ENCODE peak calls at places on chromosomes 13 and 19, in five cellular contexts. One of them, this sample, is unnamed.

GRCh38 chr13:59034198-59034597 is 1129.5 kb downstream of the DIAPH3 start:
- DNase-seq in fibroblast of lung: no peak
- DNase-seq in naive thymus-derived CD4-positive, alpha-beta T cell: no peak
- DNase-seq in thyroid gland: no peak
- DNase-seq in heart left ventricle: no peak
- DNase-seq in this sample: no peak

GRCh38 chr13:44451109-44451508 is 77.5 kb downstream of the SERP2 start:
- DNase-seq in fibroblast of lung: peak
- DNase-seq in naive thymus-derived CD4-positive, alpha-beta T cell: no peak
- DNase-seq in thyroid gland: no peak
- DNase-seq in heart left ventricle: no peak
- DNase-seq in this sample: no peak

GRCh38 chr19:51742736-51743288 is 8.9 kb downstream of the FPR1 start:
- DNase-seq in fibroblast of lung: no peak
- DNase-seq in naive thymus-derived CD4-positive, alpha-beta T cell: no peak
- DNase-seq in thyroid gland: no peak
- DNase-seq in heart left ventricle: no peak
- DNase-seq in this sample: no peak

GRCh38 chr19:30783212-30783611 is 411.0 kb downstream of the ZNF536 start:
- DNase-seq in fibroblast of lung: no peak
- DNase-seq in naive thymus-derived CD4-positive, alpha-beta T cell: no peak
- DNase-seq in thyroid gland: no peak
- DNase-seq in heart left ventricle: no peak
- DNase-seq in this sample: no peak

GRCh38 chr13:94656766-94657165 is 55.1 kb downstream of the GPR180 start:
- DNase-seq in fibroblast of lung: peak
- DNase-seq in naive thymus-derived CD4-positive, alpha-beta T cell: no peak
- DNase-seq in thyroid gland: no peak
- DNase-seq in heart left ventricle: no peak
- DNase-seq in this sample: no peak

GRCh38 chr13:37395544-37395943 is 203.0 kb downstream of the POSTN start:
- DNase-seq in fibroblast of lung: no peak
- DNase-seq in naive thymus-derived CD4-positive, alpha-beta T cell: no peak
- DNase-seq in thyroid gland: no peak
- DNase-seq in heart left ventricle: no peak
- DNase-seq in this sample: no peak

GRCh38 chr19:20422616-20423205 is 142.9 kb downstream of the ZNF737 start:
- DNase-seq in fibroblast of lung: no peak
- DNase-seq in naive thymus-derived CD4-positive, alpha-beta T cell: no peak
- DNase-seq in thyroid gland: peak
- DNase-seq in heart left ventricle: peak
- DNase-seq in this sample: no peak

GRCh38 chr13:79525458-79525857 is 44.5 kb downstream of the NDFIP2 start:
- DNase-seq in fibroblast of lung: no peak
- DNase-seq in naive thymus-derived CD4-positive, alpha-beta T cell: no peak
- DNase-seq in thyroid gland: no peak
- DNase-seq in heart left ventricle: no peak
- DNase-seq in this sample: no peak

GRCh38 chr13:44078806-44079378 is 199.2 kb downstream of the LACC1 start:
- DNase-seq in fibroblast of lung: no peak
- DNase-seq in naive thymus-derived CD4-positive, alpha-beta T cell: no peak
- DNase-seq in thyroid gland: no peak
- DNase-seq in heart left ventricle: no peak
- DNase-seq in this sample: no peak

GRCh38 chr13:113851480-113851803 is 12.4 kb downstream of the GAS6 start:
- DNase-seq in fibroblast of lung: no peak
- DNase-seq in naive thymus-derived CD4-positive, alpha-beta T cell: no peak
- DNase-seq in thyroid gland: no peak
- DNase-seq in heart left ventricle: no peak
- DNase-seq in this sample: no peak

GRCh38 chr19:13255719-13256059 is 105.5 kb downstream of the IER2 start:
- DNase-seq in fibroblast of lung: no peak
- DNase-seq in naive thymus-derived CD4-positive, alpha-beta T cell: no peak
- DNase-seq in thyroid gland: no peak
- DNase-seq in heart left ventricle: no peak
- DNase-seq in this sample: no peak

GRCh38 chr19:13255041-13255718 is 105.0 kb downstream of the IER2 start:
- DNase-seq in fibroblast of lung: no peak
- DNase-seq in naive thymus-derived CD4-positive, alpha-beta T cell: no peak
- DNase-seq in thyroid gland: no peak
- DNase-seq in heart left ventricle: no peak
- DNase-seq in this sample: no peak

GRCh38 chr19:13252569-13253335 is 102.5 kb downstream of the IER2 start:
- DNase-seq in fibroblast of lung: no peak
- DNase-seq in naive thymus-derived CD4-positive, alpha-beta T cell: no peak
- DNase-seq in thyroid gland: no peak
- DNase-seq in heart left ventricle: no peak
- DNase-seq in this sample: no peak

GRCh38 chr19:13260883-13261653 is 110.9 kb downstream of the IER2 start:
- DNase-seq in fibroblast of lung: peak
- DNase-seq in naive thymus-derived CD4-positive, alpha-beta T cell: no peak
- DNase-seq in thyroid gland: no peak
- DNase-seq in heart left ventricle: no peak
- DNase-seq in this sample: no peak

DNA sequence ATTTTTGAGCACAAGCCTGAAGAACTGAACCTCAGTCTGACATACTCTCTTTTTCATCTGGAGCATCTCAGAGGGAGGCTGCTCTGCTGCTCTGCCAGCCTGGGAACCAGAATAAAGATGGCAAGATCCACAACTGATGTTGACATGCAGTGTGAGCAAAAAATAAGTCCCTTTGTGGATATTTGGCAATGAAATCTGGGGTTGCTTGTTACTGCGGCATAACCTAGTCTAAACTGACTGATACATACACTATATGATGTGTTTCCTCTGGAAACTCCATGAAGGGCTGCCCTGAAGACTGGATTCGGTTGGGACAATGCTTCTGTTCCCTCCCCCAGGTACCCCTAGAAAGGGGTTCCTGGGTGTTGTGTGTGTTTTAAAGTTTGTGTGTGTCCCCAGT is 106.7 kb downstream of the IER2 start:
- DNase-seq in fibroblast of lung: no peak
- DNase-seq in naive thymus-derived CD4-positive, alpha-beta T cell: no peak
- DNase-seq in thyroid gland: no peak
- DNase-seq in heart left ventricle: no peak
- DNase-seq in this sample: no peak
- H3K27ac ChIP-seq in fibroblast of lung: no peak
- H3K27ac ChIP-seq in naive thymus-derived CD4-positive, alpha-beta T cell: no peak
- H3K27ac ChIP-seq in thyroid gland: no peak
- H3K27ac ChIP-seq in heart left ventricle: no peak
- H3K27ac ChIP-seq in this sample: no peak

GRCh38 chr19:48332351-48332661 is 7.0 kb downstream of the EMP3 start:
- DNase-seq in fibroblast of lung: no peak
- DNase-seq in naive thymus-derived CD4-positive, alpha-beta T cell: no peak
- DNase-seq in thyroid gland: no peak
- DNase-seq in heart left ventricle: no peak
- DNase-seq in this sample: no peak
- H3K27ac ChIP-seq in fibroblast of lung: no peak
- H3K27ac ChIP-seq in naive thymus-derived CD4-positive, alpha-beta T cell: peak
- H3K27ac ChIP-seq in thyroid gland: peak
- H3K27ac ChIP-seq in heart left ventricle: peak
- H3K27ac ChIP-seq in this sample: peak

GRCh38 chr13:75550159-75550567 is 572 bp downstream of the UCHL3 start:
- DNase-seq in fibroblast of lung: peak
- DNase-seq in naive thymus-derived CD4-positive, alpha-beta T cell: no peak
- DNase-seq in thyroid gland: peak
- DNase-seq in heart left ventricle: no peak
- DNase-seq in this sample: no peak

GRCh38 chr13:75554981-75555380 is 5.4 kb downstream of the UCHL3 start:
- DNase-seq in fibroblast of lung: no peak
- DNase-seq in naive thymus-derived CD4-positive, alpha-beta T cell: no peak
- DNase-seq in thyroid gland: no peak
- DNase-seq in heart left ventricle: no peak
- DNase-seq in this sample: no peak

GRCh38 chr13:75544681-75545333 is 4.8 kb upstream of the UCHL3 start:
- DNase-seq in fibroblast of lung: peak
- DNase-seq in naive thymus-derived CD4-positive, alpha-beta T cell: no peak
- DNase-seq in thyroid gland: peak
- DNase-seq in heart left ventricle: no peak
- DNase-seq in this sample: no peak

GRCh38 chr13:75547917-75548316 is 1.7 kb upstream of the UCHL3 start:
- DNase-seq in fibroblast of lung: no peak
- DNase-seq in naive thymus-derived CD4-positive, alpha-beta T cell: no peak
- DNase-seq in thyroid gland: no peak
- DNase-seq in heart left ventricle: no peak
- DNase-seq in this sample: no peak

GRCh38 chr13:75549262-75550158 is at the start of gene UCHL3:
- DNase-seq in fibroblast of lung: peak
- DNase-seq in naive thymus-derived CD4-positive, alpha-beta T cell: peak
- DNase-seq in thyroid gland: peak
- DNase-seq in heart left ventricle: peak
- DNase-seq in this sample: peak
- H3K27ac ChIP-seq in fibroblast of lung: peak
- H3K27ac ChIP-seq in naive thymus-derived CD4-positive, alpha-beta T cell: peak
- H3K27ac ChIP-seq in thyroid gland: peak
- H3K27ac ChIP-seq in heart left ventricle: peak
- H3K27ac ChIP-seq in this sample: peak

DNA sequence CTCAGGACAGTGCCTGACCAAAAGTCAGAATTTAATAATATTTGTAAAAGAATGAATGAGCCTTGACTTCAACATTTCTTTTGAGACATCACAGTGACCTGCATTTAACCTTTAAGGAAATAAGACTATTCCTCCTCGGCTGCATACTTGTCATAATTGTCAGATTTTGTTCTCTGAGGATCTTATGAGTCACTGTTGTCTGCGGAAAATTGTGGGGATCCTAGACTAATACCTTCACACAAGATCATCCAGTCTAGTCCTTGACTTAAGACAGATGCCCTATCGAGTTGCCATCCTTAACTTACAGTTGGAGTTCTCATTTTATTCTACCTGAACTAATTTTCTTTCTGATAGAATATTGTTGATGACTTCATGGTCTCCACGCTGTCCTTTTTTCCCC is 198.4 kb downstream of the DLEU7 start:
- DNase-seq in fibroblast of lung: no peak
- DNase-seq in naive thymus-derived CD4-positive, alpha-beta T cell: no peak
- DNase-seq in thyroid gland: no peak
- DNase-seq in heart left ventricle: no peak
- DNase-seq in this sample: no peak
- H3K27ac ChIP-seq in fibroblast of lung: no peak
- H3K27ac ChIP-seq in naive thymus-derived CD4-positive, alpha-beta T cell: no peak
- H3K27ac ChIP-seq in thyroid gland: no peak
- H3K27ac ChIP-seq in heart left ventricle: no peak
- H3K27ac ChIP-seq in this sample: no peak

DNA sequence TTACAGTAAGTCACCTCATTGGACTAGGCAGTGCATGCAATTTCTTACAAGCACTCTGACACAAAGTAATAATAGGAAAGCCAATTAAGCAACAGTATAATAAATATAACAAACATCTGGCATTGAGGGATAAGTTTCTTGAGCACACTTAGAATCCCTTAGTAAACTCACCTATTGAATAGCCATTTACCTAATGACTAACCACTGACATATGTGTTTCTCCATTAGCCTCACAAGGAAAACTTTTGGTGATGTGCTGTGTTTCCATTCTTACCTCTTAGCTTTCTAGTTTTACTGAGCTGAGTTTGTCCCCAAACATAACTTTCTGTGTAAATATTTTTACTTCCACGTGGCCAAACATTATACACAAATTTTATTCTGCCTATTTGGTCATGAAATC is 47.4 kb upstream of the PCDH9 start:
- DNase-seq in fibroblast of lung: no peak
- DNase-seq in naive thymus-derived CD4-positive, alpha-beta T cell: no peak
- DNase-seq in thyroid gland: no peak
- DNase-seq in heart left ventricle: no peak
- DNase-seq in this sample: no peak
- H3K27ac ChIP-seq in fibroblast of lung: no peak
- H3K27ac ChIP-seq in naive thymus-derived CD4-positive, alpha-beta T cell: no peak
- H3K27ac ChIP-seq in thyroid gland: no peak
- H3K27ac ChIP-seq in heart left ventricle: no peak
- H3K27ac ChIP-seq in this sample: no peak

GRCh38 chr13:73000027-73000674 is 58.7 kb upstream of the KLF5 start:
- DNase-seq in fibroblast of lung: no peak
- DNase-seq in naive thymus-derived CD4-positive, alpha-beta T cell: no peak
- DNase-seq in thyroid gland: no peak
- DNase-seq in heart left ventricle: no peak
- DNase-seq in this sample: no peak
- H3K27ac ChIP-seq in fibroblast of lung: no peak
- H3K27ac ChIP-seq in naive thymus-derived CD4-positive, alpha-beta T cell: no peak
- H3K27ac ChIP-seq in thyroid gland: no peak
- H3K27ac ChIP-seq in heart left ventricle: no peak
- H3K27ac ChIP-seq in this sample: no peak